ENCODE peak calls at places on chromosomes 1 and 21, in four cellular contexts. H, E, F and S are unnamed samples.

GRCh38 chr1:21304488-21304887 is 14.2 kb upstream of the ECE1 start:
- DNase-seq in H (no peak), E (no peak), F (no peak), S (no peak)

GRCh38 chr1:219304227-219305226 is 130.8 kb downstream of the LYPLAL1 start:
- DNase-seq in H (no peak), F (no peak), E (peak; percentile 65), S (no peak)

GRCh38 chr1:56146449-56146848 is 432.9 kb downstream of the PLPP3 start:
- DNase-seq in F (no peak), E (no peak), H (no peak), S (no peak)

GRCh38 chr1:99811075-99811474 is 39.1 kb upstream of the AGL start:
- DNase-seq in H (no peak), F (no peak), E (no peak), S (no peak)

GRCh38 chr1:198639581-198640235 is 868 bp downstream of the PTPRC start:
- DNase-seq in H (no peak), F (no peak), E (no peak), S (no peak)

GRCh38 chr1:234953655-234954420 is 174.8 kb downstream of the TOMM20 start:
- DNase-seq in F (no peak), H (no peak), E (no peak), S (no peak)

GRCh38 chr1:246781212-246781611 is 57.0 kb downstream of the SCCPDH start:
- DNase-seq in F (no peak), H (no peak), E (no peak), S (no peak)

GRCh38 chr1:229031491-229032341 is 239.2 kb upstream of the RAB4A start:
- DNase-seq in F (no peak), E (no peak), H (no peak), S (no peak)

GRCh38 chr21:31993826-31994791 is 121.3 kb downstream of the HUNK start:
- DNase-seq in H (no peak), F (no peak), E (no peak), S (no peak)

GRCh38 chr1:116498789-116499628 is 71.8 kb downstream of the CD58 start:
- DNase-seq in H (peak; percentile 90), E (no peak), F (peak; percentile 84), S (peak; percentile 65)

GRCh38 chr1:228001738-228002535 is 4.9 kb upstream of the WNT3A start:
- DNase-seq in F (no peak), E (no peak), H (no peak), S (no peak)

GRCh38 chr1:205111354-205111753 is 10.4 kb downstream of the RBBP5 start:
- DNase-seq in H (no peak), F (no peak), E (no peak), S (no peak)

GRCh38 chr21:32844653-32845443 is 73.3 kb upstream of the PAXBP1 start:
- DNase-seq in E (no peak), H (no peak), F (no peak), S (no peak)

GRCh38 chr1:41454406-41454805 is 30.1 kb downstream of the EDN2 start:
- DNase-seq in F (no peak), H (no peak), E (no peak), S (no peak)

GRCh38 chr1:193799948-193800690 is 613.7 kb upstream of the B3GALT2 start:
- DNase-seq in H (no peak), E (no peak), F (no peak), S (no peak)

GRCh38 chr1:93635614-93636543 is 45.8 kb downstream of the BCAR3 start:
- DNase-seq in F (no peak), H (no peak), E (no peak), S (no peak)

GRCh38 chr1:186228751-186229150 is 146.3 kb downstream of the TPR start:
- DNase-seq in E (no peak), F (no peak), H (no peak), S (no peak)

GRCh38 chr1:210464519-210465039 is 135.9 kb downstream of the HHAT start:
- DNase-seq in H (no peak), F (no peak), E (no peak), S (no peak)

GRCh38 chr1:93313026-93313425 is 32.7 kb upstream of the DR1 start:
- DNase-seq in H (no peak), F (no peak), E (no peak), S (no peak)

GRCh38 chr1:47944561-47944960 is 52.6 kb downstream of the TRABD2B start:
- DNase-seq in E (no peak), F (no peak), H (no peak), S (no peak)

GRCh38 chr1:5574641-5575040 is 417.6 kb downstream of the NPHP4 start:
- DNase-seq in E (no peak), F (no peak), H (no peak), S (no peak)

GRCh38 chr21:31204801-31205200 is 139.3 kb downstream of the TIAM1 start:
- DNase-seq in H (no peak), F (peak; percentile 5), E (no peak), S (no peak)

GRCh38 chr1:58204284-58204683 is 342.2 kb downstream of the OMA1 start:
- DNase-seq in E (no peak), F (no peak), H (peak; percentile 2), S (no peak)

GRCh38 chr1:41568204-41568603 is 83.7 kb upstream of the EDN2 start:
- DNase-seq in E (no peak), F (no peak), H (no peak), S (no peak)

GRCh38 chr1:178458203-178458602 is 38.6 kb downstream of the CLEC20A start:
- DNase-seq in H (no peak), E (no peak), F (no peak), S (no peak)

GRCh38 chr21:38460171-38460742 is 38.0 kb downstream of the ERG start:
- DNase-seq in F (no peak), H (no peak), E (no peak), S (peak; percentile 35)

GRCh38 chr1:46603481-46603857 is 599 bp downstream of the MKNK1 start:
- DNase-seq in H (no peak), E (no peak), F (no peak), S (no peak)

GRCh38 chr21:37208056-37208705 is 59.0 kb downstream of the VPS26C start:
- DNase-seq in F (peak; percentile 42), E (no peak), H (peak; percentile 66), S (no peak)

GRCh38 chr21:31886896-31887595 is 14.2 kb downstream of the HUNK start:
- DNase-seq in E (no peak), H (no peak), F (no peak), S (no peak)

GRCh38 chr1:179806333-179806732 is 63.2 kb downstream of the FAM163A start:
- DNase-seq in H (no peak), F (no peak), E (no peak), S (no peak)

GRCh38 chr1:163922743-163923186 is 601.0 kb downstream of the NUF2 start:
- DNase-seq in H (no peak), E (no peak), F (no peak), S (no peak)

GRCh38 chr1:19979494-19979977 is at the start of gene PLA2G2A:
- DNase-seq in H (no peak), E (no peak), F (no peak), S (no peak)

GRCh38 chr1:36658838-36659237 is 176.1 kb upstream of the CSF3R start:
- DNase-seq in H (no peak), E (no peak), F (no peak), S (no peak)

GRCh38 chr21:37281993-37282392 is 14.9 kb upstream of the VPS26C start:
- DNase-seq in H (peak; percentile 54), E (no peak), F (no peak), S (no peak)

GRCh38 chr1:182410620-182411273 is 10.3 kb upstream of the TEDDM1 start:
- DNase-seq in F (no peak), E (no peak), H (no peak), S (no peak)

GRCh38 chr1:61370908-61371279 is 288.5 kb downstream of the NFIA start:
- DNase-seq in F (no peak), E (no peak), H (no peak), S (no peak)

GRCh38 chr21:43866659-43867331 is 1.8 kb downstream of the AGPAT3 start:
- DNase-seq in F (no peak), E (no peak), H (peak; percentile 57), S (no peak)

GRCh38 chr21:26965091-26965566 is 1.8 kb downstream of the ADAMTS5 start:
- DNase-seq in H (no peak), F (no peak), E (no peak), S (no peak)

GRCh38 chr21:35071347-35071746 is 22.2 kb upstream of the RUNX1 start:
- DNase-seq in E (no peak), F (no peak), H (no peak), S (no peak)
- H3K4me3 ChIP-seq in E (no peak overlapping the region), F (no peak overlapping the region), H (no peak overlapping the region), S (no peak overlapping the region)

GRCh38 chr1:218299416-218299815 is 14.3 kb downstream of the RRP15 start:
- DNase-seq in H (peak; percentile 78), E (no peak), F (peak; percentile 54), S (peak; percentile 49)
- TF ChIP-seq CTCF in H (peak; percentile 54), E (peak; percentile 75), F (peak; percentile 62), S (peak; percentile 41)

GRCh38 chr1:90730247-90731022 is 13.3 kb upstream of the BARHL2 start:
- DNase-seq in H (peak; percentile 28), E (no peak), F (no peak), S (no peak)

GRCh38 chr1:90727917-90728655 is 11.0 kb upstream of the BARHL2 start:
- DNase-seq in F (no peak), E (no peak), H (no peak), S (no peak)

GRCh38 chr1:90731382-90732050 is 14.4 kb upstream of the BARHL2 start:
- DNase-seq in E (no peak), F (no peak), H (no peak), S (no peak)

GRCh38 chr1:90728656-90729257 is 11.7 kb upstream of the BARHL2 start:
- DNase-seq in F (no peak), H (no peak), E (no peak), S (no peak)

GRCh38 chr1:90729484-90730246 is 12.6 kb upstream of the BARHL2 start:
- DNase-seq in H (peak; percentile 41), E (no peak), F (peak; percentile 67), S (no peak)
- H3K4me3 ChIP-seq in H (peak overlapping the region; percentile 39), E (no peak overlapping the region), F (peak overlapping the region; percentile 19), S (no peak overlapping the region)

GRCh38 chr1:240031414-240031813 is 60.3 kb upstream of the FMN2 start:
- DNase-seq in F (no peak), H (no peak), E (no peak), S (no peak)

GRCh38 chr1:240031009-240031408 is 60.7 kb upstream of the FMN2 start:
- DNase-seq in F (no peak), H (no peak), E (peak; percentile 54), S (peak; percentile 92)

GRCh38 chr1:240029418-240029817 is 62.3 kb upstream of the FMN2 start:
- DNase-seq in F (no peak), H (no peak), E (no peak), S (peak; percentile 88)

GRCh38 chr1:240030236-240030635 is 61.4 kb upstream of the FMN2 start:
- DNase-seq in F (no peak), E (no peak), H (no peak), S (no peak)

GRCh38 chr1:240027059-240027462 is 64.6 kb upstream of the FMN2 start:
- DNase-seq in H (peak; percentile 32), E (peak; percentile 22), F (peak; percentile 69), S (no peak)
- TF ChIP-seq CTCF in H (peak; percentile 48), E (peak; percentile 93), F (peak; percentile 86), S (peak; percentile 96)

GRCh38 chr1:49197081-49197480 is 420.4 kb upstream of the BEND5 start:
- DNase-seq in E (no peak), H (no peak), F (no peak), S (no peak)
- H3K4me3 ChIP-seq in E (no peak overlapping the region), H (no peak overlapping the region), F (no peak overlapping the region), S (no peak overlapping the region)